ENCODE peak calls at places on chromosomes 2 and 18, in four cellular contexts. R, F, O and K are unnamed samples.
A peak's percentile ranks its signal among the peaks of the same experiment; 100 is the strongest.

GRCh38 chr2:117771969-117772630 is 42.4 kb upstream of the DDX18 start:
- DNase-seq in R (peak; percentile 9), F (no peak), O (no peak), K (no peak)

GRCh38 chr2:228242591-228242990 is 61.1 kb upstream of the SPHKAP start:
- DNase-seq in R (no peak), F (no peak), O (no peak), K (no peak)

GRCh38 chr18:51569153-51569552 is 371.7 kb upstream of the MEX3C start:
- DNase-seq in R (no peak), F (no peak), O (no peak), K (no peak)

GRCh38 chr2:157480182-157480961 is 36.5 kb upstream of the CYTIP start:
- DNase-seq in R (peak; percentile 26), F (peak; percentile 89), O (peak; percentile 87), K (peak; percentile 31)

GRCh38 chr2:189214484-189214883 is 34.9 kb upstream of the COL5A2 start:
- DNase-seq in R (no peak), F (no peak), O (no peak), K (no peak)

GRCh38 chr2:12005886-12006681 is 259.7 kb downstream of the LPIN1 start:
- DNase-seq in R (no peak), F (no peak), O (no peak), K (no peak)

GRCh38 chr2:85582467-85582866 is 1.8 kb upstream of the VAMP5 start:
- DNase-seq in R (no peak), F (no peak), O (peak; percentile 17), K (no peak)

GRCh38 chr2:3168230-3168891 is 209.3 kb downstream of the EIPR1 start:
- DNase-seq in R (peak; percentile 85), F (no peak), O (no peak), K (peak; percentile 19)

GRCh38 chr18:23380001-23380550 is 73.0 kb upstream of the RIOK3 start:
- DNase-seq in R (no peak), F (no peak), O (no peak), K (no peak)

GRCh38 chr2:15596968-15597367 is 5.3 kb downstream of the DDX1 start:
- DNase-seq in R (no peak), F (no peak), O (no peak), K (no peak)

GRCh38 chr18:13137041-13137938 is 81.3 kb upstream of the LDLRAD4 start:
- DNase-seq in R (no peak), F (no peak), O (peak; percentile 64), K (no peak)

GRCh38 chr2:4972472-4972871 is 719.7 kb upstream of the SOX11 start:
- DNase-seq in R (no peak), F (no peak), O (no peak), K (no peak)

GRCh38 chr2:46818141-46818552 is 97.5 kb downstream of the MCFD2 start:
- DNase-seq in R (no peak), F (peak; percentile 96), O (peak; percentile 94), K (no peak)

GRCh38 chr18:9081940-9082339 is 20.6 kb upstream of the NDUFV2 start:
- DNase-seq in R (no peak), F (no peak), O (no peak), K (no peak)
- H3K4me3 ChIP-seq in R (no peak overlapping the region), F (no peak overlapping the region), O (no peak overlapping the region), K (no peak overlapping the region)

GRCh38 chr18:79278896-79279295 is 116.8 kb upstream of the NFATC1 start:
- DNase-seq in R (no peak), F (no peak), O (no peak), K (no peak)

GRCh38 chr18:79274823-79275222 is 120.9 kb upstream of the NFATC1 start:
- DNase-seq in R (no peak), F (no peak), O (no peak), K (no peak)

GRCh38 chr18:79275992-79276391 is 119.7 kb upstream of the NFATC1 start:
- DNase-seq in R (peak; percentile 34), F (no peak), O (no peak), K (no peak)

GRCh38 chr18:79272916-79273315 is 122.8 kb upstream of the NFATC1 start:
- DNase-seq in R (no peak), F (no peak), O (no peak), K (no peak)

GRCh38 chr18:79275461-79275860 is 120.3 kb upstream of the NFATC1 start:
- DNase-seq in R (no peak), F (no peak), O (no peak), K (no peak)
- H3K4me3 ChIP-seq in R (no peak overlapping the region), F (no peak overlapping the region), O (no peak overlapping the region), K (no peak overlapping the region)

DNA sequence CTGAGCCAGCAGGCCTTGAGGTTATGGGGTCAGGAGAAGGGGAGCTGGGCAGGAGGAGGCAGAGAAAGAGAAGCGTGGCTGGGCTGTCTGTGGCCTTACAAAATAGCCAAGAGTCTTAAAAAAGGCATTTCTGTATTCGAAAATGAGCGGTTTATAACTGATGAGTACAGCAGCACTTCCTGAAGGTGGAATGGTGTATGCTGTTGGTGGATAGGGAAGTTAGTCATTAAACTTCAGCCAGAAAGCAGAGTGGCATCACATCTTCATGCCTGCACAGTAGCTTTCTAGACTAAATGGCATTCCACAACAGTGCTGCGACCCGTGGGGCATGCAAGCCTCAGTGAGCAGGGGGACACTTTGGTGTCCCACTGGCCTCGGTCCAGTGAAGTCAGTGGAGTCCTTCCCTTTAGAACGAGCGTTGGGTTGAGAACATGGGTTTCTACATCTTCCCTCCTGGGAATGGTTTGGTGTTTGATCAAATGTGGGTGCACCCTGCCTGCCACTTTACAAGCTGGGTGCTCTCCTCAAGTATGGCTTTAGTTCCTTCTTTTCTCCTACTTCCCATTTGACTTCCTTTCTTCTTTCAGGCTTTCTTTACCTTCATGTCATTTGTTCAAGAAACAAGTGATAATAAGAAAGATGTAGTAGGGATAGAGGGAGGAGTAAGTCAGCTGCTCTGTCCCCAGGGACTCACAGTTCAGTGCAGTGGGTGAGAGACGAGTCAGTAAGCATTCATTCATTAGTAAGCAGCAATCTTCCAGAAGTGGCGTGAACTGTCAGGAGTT is 96.3 kb downstream of the ARMC9 start:
- DNase-seq in R (no peak), F (peak; percentile 80), O (no peak), K (no peak)
- H3K4me3 ChIP-seq in R (no peak overlapping the region), F (no peak overlapping the region), O (no peak overlapping the region), K (no peak overlapping the region)

DNA sequence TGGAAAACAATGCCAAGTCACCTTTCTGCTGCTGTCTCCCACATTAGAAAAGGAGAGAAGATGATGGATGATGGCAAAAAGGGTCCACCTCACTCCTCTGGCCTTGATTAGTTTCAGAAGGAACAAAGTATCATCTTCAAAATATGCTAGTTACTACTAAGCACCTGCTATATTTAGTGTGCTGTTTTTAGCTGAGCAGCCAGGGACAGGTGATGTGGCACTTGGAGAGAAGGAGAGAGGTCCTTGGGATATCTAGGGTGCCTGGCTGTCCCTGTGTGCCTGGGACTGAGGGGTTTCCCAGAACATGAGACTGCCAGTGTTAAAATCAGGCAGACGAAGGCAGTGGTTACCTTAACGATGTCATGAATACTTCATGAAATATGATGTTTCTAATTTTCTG is 235.5 kb upstream of the NT5C1B start:
- DNase-seq in R (no peak), F (no peak), O (no peak), K (no peak)
- H3K4me3 ChIP-seq in R (no peak overlapping the region), F (no peak overlapping the region), O (no peak overlapping the region), K (no peak overlapping the region)

DNA sequence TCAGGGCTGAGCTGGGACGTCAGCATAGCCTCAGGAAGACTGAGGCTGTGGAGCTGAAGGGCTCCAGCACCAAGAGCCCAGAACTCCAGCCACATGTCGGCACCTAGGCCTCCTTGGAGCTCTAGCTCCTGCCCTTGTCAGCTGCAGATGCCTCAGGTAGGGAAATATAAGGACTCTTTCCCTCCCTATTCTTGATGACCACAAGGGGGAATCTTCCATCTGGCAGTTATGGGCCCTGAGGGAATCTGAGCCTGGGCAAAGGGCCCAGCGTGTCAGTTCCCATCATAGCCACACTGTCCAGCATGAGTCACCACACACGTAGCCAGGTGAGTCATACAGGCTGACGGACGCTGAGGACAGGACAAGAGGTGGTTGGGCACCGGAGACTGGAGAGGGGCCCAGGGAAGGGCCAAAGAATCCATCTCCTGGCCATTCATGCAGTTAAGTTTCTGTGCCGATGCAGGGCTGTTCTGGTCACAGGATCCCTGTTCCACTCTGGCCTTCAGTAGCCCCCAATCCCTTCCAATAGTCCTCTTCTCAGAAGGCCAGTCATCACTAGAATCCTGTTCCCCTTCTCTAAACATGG is 1.8 kb downstream of the MPV17 start:
- DNase-seq in R (peak; percentile 99), F (no peak), O (peak; percentile 96), K (peak; percentile 97)
- H3K4me3 ChIP-seq in R (peak overlapping the region; percentile 17), F (no peak overlapping the region), O (peak overlapping the region; percentile 84), K (peak overlapping the region; percentile 2)

GRCh38 chr2:237511885-237512405 is 24.9 kb downstream of the MLPH start:
- DNase-seq in R (no peak), F (no peak), O (peak; percentile 52), K (no peak)

GRCh38 chr2:237512774-237513466 is 25.9 kb downstream of the MLPH start:
- DNase-seq in R (peak; percentile 74), F (peak; percentile 96), O (peak; percentile 92), K (no peak)

GRCh38 chr2:237509905-237510304 is 22.9 kb downstream of the MLPH start:
- DNase-seq in R (no peak), F (no peak), O (no peak), K (no peak)

GRCh38 chr2:237510502-237511217 is 23.6 kb downstream of the MLPH start:
- DNase-seq in R (no peak), F (no peak), O (no peak), K (no peak)

GRCh38 chr2:237511421-237511820 is 24.4 kb downstream of the MLPH start:
- DNase-seq in R (peak; percentile 60), F (no peak), O (no peak), K (no peak)
- H3K4me3 ChIP-seq in R (no peak overlapping the region), F (no peak overlapping the region), O (no peak overlapping the region), K (no peak overlapping the region)

DNA sequence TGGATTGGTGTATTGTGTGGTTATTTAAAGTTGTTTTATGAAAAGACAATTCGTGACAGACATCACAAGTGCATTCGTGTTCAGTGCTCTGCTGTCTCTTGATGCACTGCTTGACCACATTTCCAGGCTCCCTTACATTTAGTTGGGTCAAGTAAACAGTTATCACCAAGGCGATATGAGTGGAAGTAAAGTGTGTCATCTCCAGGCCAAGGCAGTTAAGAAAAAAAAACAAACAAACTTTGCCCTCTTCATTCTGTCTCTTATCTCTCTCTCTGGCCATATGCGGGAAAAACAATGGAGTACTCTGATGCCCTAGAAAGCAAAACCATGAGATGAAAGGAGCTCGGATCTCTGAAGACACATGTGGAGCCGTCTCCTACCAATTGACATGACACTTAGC is 131.1 kb downstream of the DSEL start:
- DNase-seq in R (peak; percentile 21), F (no peak), O (no peak), K (no peak)
- H3K4me3 ChIP-seq in R (no peak overlapping the region), F (no peak overlapping the region), O (no peak overlapping the region), K (no peak overlapping the region)

GRCh38 chr2:152647417-152648010 is 69.7 kb downstream of the PRPF40A start:
- DNase-seq in R (peak; percentile 60), F (peak; percentile 89), O (peak; percentile 87), K (no peak)
- H3K4me3 ChIP-seq in R (no peak overlapping the region), F (no peak overlapping the region), O (peak overlapping the region; percentile 28), K (no peak overlapping the region)

GRCh38 chr2:7432426-7432825 is 515.2 kb downstream of the RNF144A start:
- DNase-seq in R (no peak), F (no peak), O (no peak), K (no peak)
- H3K4me3 ChIP-seq in R (no peak overlapping the region), F (no peak overlapping the region), O (no peak overlapping the region), K (no peak overlapping the region)